ENCODE peak calls at places on chromosomes 4 and X, in seven cellular contexts. A is RPMI8226; Z is brain microvascular endothelial cell; K is T-helper 2 cell treated with Interferon-gamma antibody and Interleukin-4, amounts not matched to agents 5 μg/mL and 100 μg/mL, for 36 hours; C is IMR-90; T is GM03348; F is right atrium auricular region. P is an unnamed sample.

GRCh38 chrX:155055494-155055893 is 15.4 kb downstream of the CMC4 start:
- DNase-seq in A (no peak), Z (no peak), K (no peak), C (no peak), T (no peak), F (no peak), P (no peak)

GRCh38 chrX:39667191-39667590 is 430.6 kb downstream of the BCOR start:
- DNase-seq in A (no peak), Z (peak), K (no peak), C (no peak), T (no peak), F (no peak), P (no peak)

GRCh38 chrX:110966839-110967238 is 129.2 kb upstream of the PAK3 start:
- DNase-seq in A (no peak), Z (no peak), K (no peak), C (no peak), T (peak), F (no peak), P (peak)

GRCh38 chr4:167940217-167940616 is 152.1 kb upstream of the ANXA10 start:
- DNase-seq in A (no peak), Z (no peak), K (no peak), C (no peak), T (no peak), F (no peak), P (no peak)

GRCh38 chrX:24241822-24242648 is 71.8 kb downstream of the SUPT20HL2 start:
- DNase-seq in A (peak), Z (peak), K (no peak), C (peak), T (peak), F (no peak), P (peak)

GRCh38 chr4:138897818-138898226 is 117.8 kb upstream of the NOCT start:
- DNase-seq in A (no peak), Z (peak), K (peak), C (peak), T (peak), F (no peak), P (peak)

GRCh38 chr4:122663814-122664610 is 43.1 kb upstream of the IL21 start:
- DNase-seq in A (no peak), Z (no peak), K (peak), C (peak), T (peak), F (no peak), P (no peak)

GRCh38 chr4:4659871-4660651 is 118.2 kb upstream of the STX18 start:
- DNase-seq in A (no peak), Z (peak), K (no peak), C (peak), T (peak), F (no peak), P (no peak)

GRCh38 chrX:68731254-68731653 is 83.8 kb downstream of the STARD8 start:
- DNase-seq in A (no peak), Z (no peak), K (no peak), C (no peak), T (no peak), F (no peak), P (no peak)

GRCh38 chr4:13977755-13978154 is 350.2 kb upstream of the BOD1L1 start:
- DNase-seq in A (no peak), Z (no peak), K (no peak), C (peak), T (no peak), F (no peak), P (no peak)

GRCh38 chr4:2416564-2417195 is 1.8 kb downstream of the ZFYVE28 start:
- DNase-seq in A (peak), Z (no peak), K (no peak), C (no peak), T (peak), F (no peak), P (no peak)

GRCh38 chrX:115449742-115450141 is 111.2 kb upstream of the PLS3 start:
- DNase-seq in A (no peak), Z (no peak), K (no peak), C (no peak), T (no peak), F (peak), P (no peak)

GRCh38 chr4:107951551-107951950 is 20.2 kb downstream of the CYP2U1 start:
- DNase-seq in A (no peak), Z (peak), K (no peak), C (peak), T (peak), F (no peak), P (no peak)

GRCh38 chrX:48676893-48677270 is 6.7 kb upstream of the WAS start:
- DNase-seq in A (peak), Z (no peak), K (no peak), C (no peak), T (no peak), F (no peak), P (peak)